ENCODE peak calls at places on chromosomes 2 and 18, in four cellular contexts. One of them, this sample, is unnamed.

GRCh38 chr18:75198046-75198445 is 10.9 kb downstream of the PTGR3 start:
- DNase-seq in thoracic aorta: no peak
- DNase-seq in adrenal gland: no peak
- DNase-seq in NCI-H510A treated with DMSO at 0.1 percent for 48 hours: no peak
- DNase-seq in this sample: no peak

GRCh38 chr2:112944971-112945370 is 32.8 kb upstream of the IL36G start:
- DNase-seq in thoracic aorta: no peak
- DNase-seq in adrenal gland: no peak
- DNase-seq in NCI-H510A treated with DMSO at 0.1 percent for 48 hours: no peak
- DNase-seq in this sample: no peak

GRCh38 chr2:237700583-237701032 is 73.2 kb downstream of the LRRFIP1 start:
- DNase-seq in thoracic aorta: peak; percentile 50
- DNase-seq in adrenal gland: no peak
- DNase-seq in NCI-H510A treated with DMSO at 0.1 percent for 48 hours: peak; percentile 47
- DNase-seq in this sample: peak; percentile 91

GRCh38 chr2:207748993-207749392 is 20.7 kb downstream of the FZD5 start:
- DNase-seq in thoracic aorta: no peak
- DNase-seq in adrenal gland: no peak
- DNase-seq in NCI-H510A treated with DMSO at 0.1 percent for 48 hours: peak; percentile 60
- DNase-seq in this sample: no peak

GRCh38 chr2:120111193-120111592 is 98.3 kb downstream of the EPB41L5 start:
- DNase-seq in thoracic aorta: no peak
- DNase-seq in adrenal gland: no peak
- DNase-seq in NCI-H510A treated with DMSO at 0.1 percent for 48 hours: no peak
- DNase-seq in this sample: no peak

GRCh38 chr18:27763936-27764335 is 413.0 kb downstream of the CDH2 start:
- DNase-seq in thoracic aorta: no peak
- DNase-seq in adrenal gland: no peak
- DNase-seq in NCI-H510A treated with DMSO at 0.1 percent for 48 hours: no peak
- DNase-seq in this sample: no peak

GRCh38 chr18:22800551-22800951 is 132.6 kb upstream of the RBBP8 start:
- DNase-seq in thoracic aorta: no peak
- DNase-seq in adrenal gland: no peak
- DNase-seq in NCI-H510A treated with DMSO at 0.1 percent for 48 hours: no peak
- DNase-seq in this sample: no peak

GRCh38 chr18:77087391-77088141 is 45.0 kb downstream of the MBP start:
- DNase-seq in thoracic aorta: no peak
- DNase-seq in adrenal gland: no peak
- DNase-seq in NCI-H510A treated with DMSO at 0.1 percent for 48 hours: no peak
- DNase-seq in this sample: no peak

GRCh38 chr2:109324859-109325258 is 195.9 kb downstream of the SH3RF3 start:
- DNase-seq in thoracic aorta: peak; percentile 57
- DNase-seq in adrenal gland: peak; percentile 52
- DNase-seq in NCI-H510A treated with DMSO at 0.1 percent for 48 hours: no peak
- DNase-seq in this sample: no peak

GRCh38 chr18:8800041-8800441 is 94.7 kb downstream of the MTCL1 start:
- DNase-seq in thoracic aorta: no peak
- DNase-seq in adrenal gland: no peak
- DNase-seq in NCI-H510A treated with DMSO at 0.1 percent for 48 hours: no peak
- DNase-seq in this sample: no peak

GRCh38 chr2:118058979-118059378 is 29.3 kb upstream of the INSIG2 start:
- DNase-seq in thoracic aorta: no peak
- DNase-seq in adrenal gland: no peak
- DNase-seq in NCI-H510A treated with DMSO at 0.1 percent for 48 hours: no peak
- DNase-seq in this sample: no peak

GRCh38 chr2:215693269-215693998 is 257.6 kb upstream of the FN1 start:
- DNase-seq in thoracic aorta: no peak
- DNase-seq in adrenal gland: peak; percentile 43
- DNase-seq in NCI-H510A treated with DMSO at 0.1 percent for 48 hours: no peak
- DNase-seq in this sample: no peak

GRCh38 chr18:34048423-34048822 is 176.3 kb downstream of the NOL4 start:
- DNase-seq in thoracic aorta: no peak
- DNase-seq in adrenal gland: no peak
- DNase-seq in NCI-H510A treated with DMSO at 0.1 percent for 48 hours: no peak
- DNase-seq in this sample: peak; percentile 42

GRCh38 chr2:149595069-149595963 is 7.7 kb upstream of the MMADHC start:
- DNase-seq in thoracic aorta: no peak
- DNase-seq in adrenal gland: no peak
- DNase-seq in NCI-H510A treated with DMSO at 0.1 percent for 48 hours: no peak
- DNase-seq in this sample: no peak

GRCh38 chr2:37070931-37071330 is 13.2 kb downstream of the HEATR5B start:
- DNase-seq in thoracic aorta: no peak
- DNase-seq in adrenal gland: no peak
- DNase-seq in NCI-H510A treated with DMSO at 0.1 percent for 48 hours: no peak
- DNase-seq in this sample: no peak

GRCh38 chr2:212288308-212288707 is 250.3 kb downstream of the ERBB4 start:
- DNase-seq in thoracic aorta: no peak
- DNase-seq in adrenal gland: no peak
- DNase-seq in NCI-H510A treated with DMSO at 0.1 percent for 48 hours: no peak
- DNase-seq in this sample: no peak

GRCh38 chr2:7508220-7508943 is 591.2 kb downstream of the RNF144A start:
- DNase-seq in thoracic aorta: no peak
- DNase-seq in adrenal gland: no peak
- DNase-seq in NCI-H510A treated with DMSO at 0.1 percent for 48 hours: no peak
- DNase-seq in this sample: peak; percentile 77

GRCh38 chr18:76922107-76922506 is 99.8 kb downstream of the ZNF236 start:
- DNase-seq in thoracic aorta: no peak
- DNase-seq in adrenal gland: peak; percentile 61
- DNase-seq in NCI-H510A treated with DMSO at 0.1 percent for 48 hours: peak; percentile 89
- DNase-seq in this sample: peak; percentile 69

GRCh38 chr2:177265386-177265690 is 811 bp upstream of the NFE2L2 start:
- DNase-seq in thoracic aorta: no peak
- DNase-seq in adrenal gland: no peak
- DNase-seq in NCI-H510A treated with DMSO at 0.1 percent for 48 hours: peak; percentile 88
- DNase-seq in this sample: no peak

GRCh38 chr2:216232721-216233120 is 123.6 kb downstream of the XRCC5 start:
- DNase-seq in thoracic aorta: no peak
- DNase-seq in adrenal gland: no peak
- DNase-seq in NCI-H510A treated with DMSO at 0.1 percent for 48 hours: no peak
- DNase-seq in this sample: no peak

GRCh38 chr2:70923378-70924015 is 12.2 kb upstream of the ATP6V1B1 start:
- DNase-seq in thoracic aorta: no peak
- DNase-seq in adrenal gland: no peak
- DNase-seq in NCI-H510A treated with DMSO at 0.1 percent for 48 hours: peak; percentile 36
- DNase-seq in this sample: peak; percentile 15

GRCh38 chr2:157784169-157784822 is 91.8 kb downstream of the ACVR1 start:
- DNase-seq in thoracic aorta: peak; percentile 64
- DNase-seq in adrenal gland: no peak
- DNase-seq in NCI-H510A treated with DMSO at 0.1 percent for 48 hours: no peak
- DNase-seq in this sample: no peak

GRCh38 chr18:48109961-48110493 is 179.6 kb upstream of the SMAD2 start:
- DNase-seq in thoracic aorta: no peak
- DNase-seq in adrenal gland: no peak
- DNase-seq in NCI-H510A treated with DMSO at 0.1 percent for 48 hours: no peak
- DNase-seq in this sample: no peak

GRCh38 chr2:238370482-238371372 is 50.4 kb downstream of the TRAF3IP1 start:
- DNase-seq in thoracic aorta: no peak
- DNase-seq in adrenal gland: peak; percentile 63
- DNase-seq in NCI-H510A treated with DMSO at 0.1 percent for 48 hours: peak; percentile 79
- DNase-seq in this sample: peak; percentile 50

GRCh38 chr2:132720393-132720792 is 50.4 kb upstream of the LYPD1 start:
- DNase-seq in thoracic aorta: no peak
- DNase-seq in adrenal gland: no peak
- DNase-seq in NCI-H510A treated with DMSO at 0.1 percent for 48 hours: no peak
- DNase-seq in this sample: no peak

GRCh38 chr18:10558967-10559298 is 33.1 kb downstream of the NAPG start:
- DNase-seq in thoracic aorta: no peak
- DNase-seq in adrenal gland: no peak
- DNase-seq in NCI-H510A treated with DMSO at 0.1 percent for 48 hours: no peak
- DNase-seq in this sample: no peak

GRCh38 chr18:51074605-51075004 is 44.6 kb downstream of the SMAD4 start:
- DNase-seq in thoracic aorta: no peak
- DNase-seq in adrenal gland: no peak
- DNase-seq in NCI-H510A treated with DMSO at 0.1 percent for 48 hours: no peak
- DNase-seq in this sample: no peak

GRCh38 chr2:47336259-47337238 is 66.4 kb upstream of the MSH2 start:
- DNase-seq in thoracic aorta: no peak
- DNase-seq in adrenal gland: peak; percentile 68
- DNase-seq in NCI-H510A treated with DMSO at 0.1 percent for 48 hours: peak; percentile 90
- DNase-seq in this sample: no peak

GRCh38 chr18:60861575-60861974 is 471.7 kb upstream of the CDH20 start:
- DNase-seq in thoracic aorta: no peak
- DNase-seq in adrenal gland: no peak
- DNase-seq in NCI-H510A treated with DMSO at 0.1 percent for 48 hours: no peak
- DNase-seq in this sample: no peak

GRCh38 chr2:38057651-38058410 is 18.1 kb downstream of the CYP1B1 start:
- DNase-seq in thoracic aorta: no peak
- DNase-seq in adrenal gland: no peak
- DNase-seq in NCI-H510A treated with DMSO at 0.1 percent for 48 hours: no peak
- DNase-seq in this sample: no peak

GRCh38 chr2:124996406-124996805 is 971.3 kb downstream of the CNTNAP5 start:
- DNase-seq in thoracic aorta: no peak
- DNase-seq in adrenal gland: no peak
- DNase-seq in NCI-H510A treated with DMSO at 0.1 percent for 48 hours: no peak
- DNase-seq in this sample: no peak

GRCh38 chr2:1653956-1654695 is 90.2 kb downstream of the PXDN start:
- DNase-seq in thoracic aorta: no peak
- DNase-seq in adrenal gland: no peak
- DNase-seq in NCI-H510A treated with DMSO at 0.1 percent for 48 hours: no peak
- DNase-seq in this sample: no peak

GRCh38 chr18:64840911-64841701 is 692.2 kb upstream of the LINC00305 start:
- DNase-seq in thoracic aorta: no peak
- DNase-seq in adrenal gland: no peak
- DNase-seq in NCI-H510A treated with DMSO at 0.1 percent for 48 hours: no peak
- DNase-seq in this sample: no peak

GRCh38 chr2:214410918-214411554 is at the start of gene VWC2L:
- DNase-seq in thoracic aorta: no peak
- DNase-seq in adrenal gland: peak; percentile 53
- DNase-seq in NCI-H510A treated with DMSO at 0.1 percent for 48 hours: peak; percentile 81
- DNase-seq in this sample: peak; percentile 71

GRCh38 chr2:236638707-236639106 is 69.1 kb downstream of the ACKR3 start:
- DNase-seq in thoracic aorta: no peak
- DNase-seq in adrenal gland: no peak
- DNase-seq in NCI-H510A treated with DMSO at 0.1 percent for 48 hours: no peak
- DNase-seq in this sample: no peak

GRCh38 chr2:176093145-176093888 is 796 bp downstream of the HOXD13 start:
- DNase-seq in thoracic aorta: no peak
- DNase-seq in adrenal gland: no peak
- DNase-seq in NCI-H510A treated with DMSO at 0.1 percent for 48 hours: no peak
- DNase-seq in this sample: peak; percentile 55

GRCh38 chr2:62222674-62223073 is 26.8 kb downstream of the B3GNT2 start:
- DNase-seq in thoracic aorta: no peak
- DNase-seq in adrenal gland: no peak
- DNase-seq in NCI-H510A treated with DMSO at 0.1 percent for 48 hours: no peak
- DNase-seq in this sample: no peak

GRCh38 chr2:134508396-134508795 is 210.4 kb downstream of the TMEM163 start:
- DNase-seq in thoracic aorta: no peak
- DNase-seq in adrenal gland: no peak
- DNase-seq in NCI-H510A treated with DMSO at 0.1 percent for 48 hours: peak; percentile 95
- DNase-seq in this sample: peak; percentile 84

GRCh38 chr2:236691799-236692167 is 122.2 kb downstream of the ACKR3 start:
- DNase-seq in thoracic aorta: no peak
- DNase-seq in adrenal gland: no peak
- DNase-seq in NCI-H510A treated with DMSO at 0.1 percent for 48 hours: no peak
- DNase-seq in this sample: no peak